ENCODE peak calls at places on chromosomes 4 and X, in five cellular contexts. N is AG09309, F is dorsolateral prefrontal cortex, P is amygdala, O is GM23338. Z is an unnamed sample.

GRCh38 chr4:78581626-78582025 is 30.1 kb downstream of the ANXA3 start:
- DNase-seq in N (no peak), F (no peak), P (no peak), O (no peak), Z (peak; percentile 16)

GRCh38 chr4:8538076-8538702 is 42.0 kb upstream of the GPR78 start:
- DNase-seq in N (no peak), F (no peak), P (no peak), O (no peak), Z (no peak)

GRCh38 chrX:17405225-17405969 is 30.4 kb downstream of the NHS start:
- DNase-seq in N (no peak), F (no peak), P (no peak), O (no peak), Z (no peak)

GRCh38 chr4:61204353-61204752 is 4.2 kb downstream of the ADGRL3 start:
- DNase-seq in N (no peak), F (no peak), P (no peak), O (peak; percentile 55), Z (no peak)

GRCh38 chrX:49155243-49155899 is 7.2 kb upstream of the MAGIX start:
- DNase-seq in N (no peak), F (peak; percentile 56), P (no peak), O (peak; percentile 92), Z (no peak)

GRCh38 chrX:74537011-74537390 is 77.4 kb downstream of the RLIM start:
- DNase-seq in N (no peak), F (peak; percentile 38), P (no peak), O (peak; percentile 31), Z (no peak)

GRCh38 chrX:151151668-151152267 is 24.6 kb upstream of the GPR50 start:
- DNase-seq in N (peak; percentile 21), F (peak; percentile 38), P (peak; percentile 31), O (peak; percentile 66), Z (peak; percentile 12)

GRCh38 chr4:101667348-101667747 is 123.2 kb upstream of the BANK1 start:
- DNase-seq in N (no peak), F (no peak), P (no peak), O (no peak), Z (no peak)

GRCh38 chrX:14083783-14084182 is 54.1 kb upstream of the GEMIN8 start:
- DNase-seq in N (no peak), F (no peak), P (no peak), O (no peak), Z (no peak)

GRCh38 chr4:7068279-7068842 is 497 bp upstream of the GRPEL1 start:
- DNase-seq in N (no peak), F (no peak), P (no peak), O (no peak), Z (no peak)

GRCh38 chrX:12210921-12211320 is 72.6 kb downstream of the FRMPD4 start:
- DNase-seq in N (peak; percentile 7), F (no peak), P (no peak), O (no peak), Z (no peak)

GRCh38 chr4:38002451-38003071 is 42.4 kb downstream of the PTTG2 start:
- DNase-seq in N (no peak), F (no peak), P (no peak), O (peak; percentile 59), Z (no peak)

GRCh38 chr4:53706422-53707032 is 115.2 kb upstream of the LNX1 start:
- DNase-seq in N (peak; percentile 34), F (no peak), P (no peak), O (peak; percentile 87), Z (no peak)

GRCh38 chr4:89056953-89057398 is at the start of gene FAM13A:
- DNase-seq in N (peak; percentile 91), F (peak; percentile 55), P (peak; percentile 53), O (peak; percentile 98), Z (peak; percentile 81)

GRCh38 chr4:158428242-158428641 is 93.4 kb upstream of the RXFP1 start:
- DNase-seq in N (no peak), F (no peak), P (no peak), O (no peak), Z (no peak)